ENCODE peak calls at places on chromosomes 5 and 9, in six cellular contexts. Y is IMR-90, S is neuronal stem cell, V is H1, I is mesenchymal stem cell, N is trophoblast cell. P is an unnamed sample.

GRCh38 chr5:43000198-43000840 is 39.8 kb downstream of the ANXA2R start:
- DNase-seq in S (no peak), V (no peak), Y (peak; percentile 59), I (peak; percentile 69), N (peak; percentile 78), P (peak; percentile 74)

GRCh38 chr9:6645153-6646027 is at the start of gene GLDC:
- DNase-seq in I (no peak), S (peak; percentile 87), N (peak; percentile 89), Y (no peak), V (peak; percentile 78), P (peak; percentile 94)

GRCh38 chr5:79727722-79728355 is 38.2 kb downstream of the CMYA5 start:
- DNase-seq in S (no peak), I (no peak), N (peak; percentile 81), Y (no peak), V (no peak), P (no peak)

GRCh38 chr9:103991698-103992097 is 102.4 kb upstream of the SMC2 start:
- DNase-seq in V (no peak), Y (no peak), I (no peak), S (no peak), N (no peak), P (no peak)

GRCh38 chr5:146828385-146828784 is 50.2 kb downstream of the PPP2R2B start:
- DNase-seq in S (no peak), I (peak; percentile 6), V (no peak), Y (no peak), N (peak; percentile 81), P (no peak)

GRCh38 chr9:113614843-113615648 is 151.5 kb downstream of the RGS3 start:
- DNase-seq in Y (peak; percentile 74), V (no peak), N (no peak), S (no peak), I (peak; percentile 65), P (peak; percentile 25)

GRCh38 chr5:137282216-137282615 is 216.9 kb downstream of the SPOCK1 start:
- DNase-seq in V (no peak), N (peak; percentile 3), S (no peak), Y (peak; percentile 15), I (peak; percentile 46), P (no peak)

GRCh38 chr9:36320457-36320856 is 62.2 kb upstream of the GNE start:
- DNase-seq in V (no peak), Y (no peak), S (no peak), I (no peak), N (no peak), P (no peak)

GRCh38 chr5:171676286-171676944 is 109.2 kb upstream of the SMIM23 start:
- DNase-seq in Y (no peak), S (no peak), V (no peak), N (peak; percentile 30), I (no peak), P (no peak)

GRCh38 chr9:136362450-136362784 is 1.1 kb downstream of the DNLZ start:
- DNase-seq in N (no peak), S (no peak), V (no peak), I (no peak), Y (no peak), P (no peak)

GRCh38 chr9:136364942-136365774 is 1.6 kb upstream of the DNLZ start:
- DNase-seq in N (no peak), S (no peak), V (no peak), I (no peak), Y (no peak), P (no peak)

GRCh38 chr9:136363106-136363605 is 388 bp downstream of the DNLZ start:
- DNase-seq in Y (peak; percentile 91), N (peak; percentile 92), I (peak; percentile 93), S (peak; percentile 92), V (peak; percentile 89), P (peak; percentile 98)

GRCh38 chr9:136364369-136364748 is 815 bp upstream of the DNLZ start:
- DNase-seq in V (no peak), Y (no peak), N (no peak), S (no peak), I (no peak), P (no peak)

GRCh38 chr9:136363606-136364368 is at the start of gene DNLZ:
- DNase-seq in Y (peak; percentile 76), S (peak; percentile 89), N (peak; percentile 93), V (no peak), I (peak; percentile 80), P (peak; percentile 81)
- H3K4ac ChIP-seq in Y (peak within 1 kb of the TSS; percentile 94), S (no peak within 1 kb of the TSS), N (peak within 1 kb of the TSS; percentile 20), V (no peak within 1 kb of the TSS), I (peak within 1 kb of the TSS; percentile 99), P (no peak within 1 kb of the TSS)

GRCh38 chr5:94266170-94266569 is 352.2 kb downstream of the KIAA0825 start:
- DNase-seq in V (no peak), N (peak; percentile 21), Y (no peak), I (no peak), S (no peak), P (no peak)

GRCh38 chr5:94263068-94263467 is 355.3 kb downstream of the KIAA0825 start:
- DNase-seq in V (no peak), Y (no peak), S (no peak), N (no peak), I (no peak), P (no peak)

GRCh38 chr5:94268226-94268625 is 350.2 kb downstream of the KIAA0825 start:
- DNase-seq in V (no peak), Y (no peak), S (no peak), N (no peak), I (no peak), P (no peak)

GRCh38 chr5:94267350-94267899 is 351.0 kb downstream of the KIAA0825 start:
- DNase-seq in V (no peak), I (no peak), N (no peak), S (no peak), Y (no peak), P (no peak)
- H3K14ac ChIP-seq in V (no peak overlapping the region), I (no peak overlapping the region), N (no peak overlapping the region), S (no peak overlapping the region), Y (no peak overlapping the region), P (no peak overlapping the region)

GRCh38 chr5:34706084-34706483 is 50.0 kb downstream of the RAI14 start:
- DNase-seq in S (no peak), V (no peak), Y (no peak), N (no peak), I (no peak), P (no peak)
- H3K9ac ChIP-seq in S (no peak overlapping the region), V (no peak overlapping the region), Y (no peak overlapping the region), N (no peak overlapping the region), I (peak overlapping the region; percentile 61), P (no peak overlapping the region)

GRCh38 chr5:55568629-55569512 is 34.1 kb upstream of the PLPP1 start:
- DNase-seq in Y (no peak), S (no peak), V (no peak), I (no peak), N (no peak), P (no peak)

GRCh38 chr5:55569513-55569865 is 34.7 kb upstream of the PLPP1 start:
- DNase-seq in N (no peak), V (no peak), Y (no peak), I (no peak), S (no peak), P (no peak)

GRCh38 chr5:55572600-55572999 is 37.8 kb upstream of the PLPP1 start:
- DNase-seq in N (no peak), Y (no peak), I (no peak), V (no peak), S (no peak), P (no peak)

GRCh38 chr5:55570026-55570425 is 35.3 kb upstream of the PLPP1 start:
- DNase-seq in N (peak; percentile 90), Y (peak; percentile 42), I (peak; percentile 41), V (no peak), S (peak; percentile 4), P (no peak)

GRCh38 chr5:55572011-55572410 is 37.2 kb upstream of the PLPP1 start:
- DNase-seq in V (no peak), Y (no peak), S (no peak), N (no peak), I (no peak), P (no peak)
- H3K4ac ChIP-seq in V (no peak overlapping the region), Y (no peak overlapping the region), S (no peak overlapping the region), N (no peak overlapping the region), I (no peak overlapping the region), P (no peak overlapping the region)